ENCODE peak calls at places on chromosomes 13 and 19, in five cellular contexts. E is WTC11, O is K562, V is A549, A is HepG2. M is an unnamed sample.

GRCh38 chr13:94195715-94196114 is 283.8 kb downstream of the DCT start:
- DNase-seq in O (no peak), A (no peak), V (no peak), E (no peak), M (no peak)

GRCh38 chr19:34300962-34301361 is 46.6 kb downstream of the GARRE1 start:
- DNase-seq in V (no peak), O (no peak), A (no peak), E (no peak), M (no peak)

GRCh38 chr13:90272356-90272755 is 1075.1 kb upstream of the MIR17HG start:
- DNase-seq in O (no peak), E (no peak), V (no peak), A (no peak), M (no peak)

GRCh38 chr13:26132756-26133155 is 80.9 kb upstream of the SHISA2 start:
- DNase-seq in V (no peak), O (peak; percentile 6), A (no peak), E (no peak), M (no peak)

GRCh38 chr19:17797397-17798201 is 2.7 kb downstream of the B3GNT3 start:
- DNase-seq in V (peak; percentile 78), E (no peak), A (peak; percentile 95), O (no peak), M (no peak)

GRCh38 chr13:92843549-92843948 is 383.1 kb upstream of the GPC6 start:
- DNase-seq in V (no peak), E (no peak), A (no peak), O (no peak), M (no peak)

GRCh38 chr19:920051-920857 is 3.1 kb downstream of the KISS1R start:
- DNase-seq in E (peak; percentile 53), A (no peak), O (no peak), V (no peak), M (no peak)

GRCh38 chr19:30666301-30666803 is 294.2 kb downstream of the ZNF536 start:
- DNase-seq in O (peak; percentile 51), V (peak; percentile 66), E (peak; percentile 84), A (peak; percentile 19), M (no peak)

GRCh38 chr19:17460372-17461230 is at the start of gene NXNL1:
- DNase-seq in A (no peak), E (no peak), V (no peak), O (no peak), M (no peak)

GRCh38 chr19:14718522-14719113 is 28.8 kb downstream of the ZNF333 start:
- DNase-seq in V (no peak), A (no peak), O (no peak), E (no peak), M (no peak)

GRCh38 chr19:56167064-56167578 is 8.7 kb upstream of the GALP start:
- DNase-seq in V (no peak), O (peak; percentile 43), E (no peak), A (no peak), M (no peak)

GRCh38 chr19:45103200-45103624 is 10.2 kb downstream of the PPP1R37 start:
- DNase-seq in O (no peak), V (no peak), A (no peak), E (no peak), M (no peak)

GRCh38 chr13:92197669-92198068 is 799.2 kb downstream of the GPC5 start:
- DNase-seq in E (no peak), V (no peak), O (no peak), A (no peak), M (no peak)

GRCh38 chr13:39268398-39268797 is 230.1 kb downstream of the NHLRC3 start:
- DNase-seq in E (no peak), O (no peak), V (no peak), A (no peak), M (no peak)

GRCh38 chr13:108984251-108984920 is 355.0 kb downstream of the MYO16 start:
- DNase-seq in V (no peak), E (no peak), O (no peak), A (no peak), M (no peak)

GRCh38 chr19:58097783-58098681 is at the start of gene ZSCAN18:
- DNase-seq in V (peak; percentile 61), E (peak; percentile 99), O (peak; percentile 89), A (no peak), M (peak; percentile 24)

GRCh38 chr13:99577934-99578917 is 77.0 kb downstream of the TM9SF2 start:
- DNase-seq in A (peak; percentile 47), O (no peak), E (no peak), V (no peak), M (no peak)

GRCh38 chr13:21696865-21697448 is 26.1 kb downstream of the FGF9 start:
- DNase-seq in A (peak; percentile 48), V (no peak), E (no peak), O (no peak), M (no peak)

GRCh38 chr13:40993987-40994386 is 25.1 kb downstream of the ELF1 start:
- DNase-seq in A (no peak), E (no peak), V (no peak), O (no peak), M (no peak)

GRCh38 chr13:113665582-113666323 is 1.3 kb upstream of the GRK1 start:
- DNase-seq in E (no peak), V (no peak), A (no peak), O (no peak), M (no peak)

GRCh38 chr13:25415196-25415595 is 43.4 kb downstream of the ATP8A2 start:
- DNase-seq in A (no peak), O (no peak), V (no peak), E (no peak), M (no peak)

GRCh38 chr19:38437295-38437694 is 3.8 kb downstream of the RYR1 start:
- DNase-seq in O (no peak), A (no peak), E (no peak), V (no peak), M (no peak)

GRCh38 chr19:16025108-16026101 is 50.9 kb upstream of the TPM4 start:
- DNase-seq in V (peak; percentile 68), O (peak; percentile 59), A (peak; percentile 61), E (peak; percentile 67), M (no peak)

GRCh38 chr13:98761126-98761978 is 8.9 kb upstream of the SLC15A1 start:
- DNase-seq in V (no peak), A (peak; percentile 34), O (no peak), E (no peak), M (peak; percentile 11)

GRCh38 chr19:18495204-18495911 is 26.5 kb downstream of the ELL start:
- DNase-seq in E (no peak), V (no peak), O (no peak), A (no peak), M (no peak)

GRCh38 chr19:5022066-5022860 is 53.4 kb downstream of the KDM4B start:
- DNase-seq in O (no peak), A (no peak), V (no peak), E (no peak), M (no peak)

GRCh38 chr19:28556371-28556770 is 656.6 kb downstream of the UQCRFS1 start:
- DNase-seq in E (no peak), O (no peak), A (no peak), V (no peak), M (no peak)

GRCh38 chr19:11278670-11279069 is 16.3 kb upstream of the DOCK6 start:
- DNase-seq in V (no peak), A (no peak), E (no peak), O (no peak), M (no peak)

GRCh38 chr19:11284535-11284934 is 11.4 kb upstream of the TSPAN16 start:
- DNase-seq in V (no peak), O (no peak), E (no peak), A (no peak), M (no peak)

GRCh38 chr19:11279505-11280236 is 16.3 kb upstream of the TSPAN16 start:
- DNase-seq in V (no peak), E (no peak), O (no peak), A (no peak), M (peak; percentile 86)

GRCh38 chr19:11286312-11286974 is 9.5 kb upstream of the TSPAN16 start:
- DNase-seq in V (no peak), A (no peak), E (no peak), O (no peak), M (no peak)

GRCh38 chr19:11281336-11282049 is 14.5 kb upstream of the TSPAN16 start:
- DNase-seq in V (no peak), E (no peak), O (no peak), A (no peak), M (no peak)
- TF ChIP-seq ESRRA in V (no peak), E (no peak), O (no peak), A (no peak), M (no peak)

GRCh38 chr13:19888799-19889198 is 25.4 kb upstream of the ZMYM5 start:
- DNase-seq in E (no peak), V (no peak), O (no peak), A (no peak), M (no peak)
- TF ChIP-seq ESRRA in E (no peak), V (no peak), O (no peak), A (no peak), M (no peak)

GRCh38 chr13:50198508-50198907 is 183.3 kb downstream of the KCNRG start:
- DNase-seq in E (no peak), V (no peak), A (no peak), O (no peak), M (no peak)
- TF ChIP-seq ESRRA in E (no peak), V (no peak), A (no peak), O (no peak), M (no peak)

GRCh38 chr19:50880241-50880640 is 7.0 kb downstream of the KLK2 start:
- DNase-seq in A (no peak), E (no peak), V (no peak), O (no peak), M (no peak)

GRCh38 chr19:50878851-50879250 is 5.6 kb downstream of the KLK2 start:
- DNase-seq in E (no peak), O (peak; percentile 87), V (no peak), A (no peak), M (no peak)

GRCh38 chr19:50877338-50877737 is 4.1 kb downstream of the KLK2 start:
- DNase-seq in O (no peak), A (no peak), E (peak; percentile 24), V (no peak), M (no peak)

GRCh38 chr19:50882188-50882587 is 8.9 kb downstream of the KLK2 start:
- DNase-seq in V (no peak), A (no peak), E (no peak), O (peak; percentile 26), M (no peak)
- TF ChIP-seq ESRRA in V (no peak), A (no peak), E (no peak), O (no peak), M (no peak)